ENCODE peak calls at places on chromosomes 16 and 17, in ten cellular contexts. V, Z, M, Y, S, K, C, T, X and I are unnamed samples. For H3K4me1 and H3K27me3, the result is how much of the 10 kb centered on the place peaks cover.

GRCh38 chr17:48610282-48611211 is at the start of gene HOXB7:
- DNase-seq in X (peak), M (peak), C (peak), Y (peak), S (peak), K (peak), Z (peak), T (peak), V (peak), I (no peak)

GRCh38 chr17:58333396-58334207 is 5.0 kb upstream of the TSPOAP1 start:
- DNase-seq in Y (peak), C (no peak), T (no peak), S (no peak), M (no peak), V (no peak), K (no peak), Z (no peak), X (no peak), I (no peak)

GRCh38 chr17:76204277-76204676 is 36.0 kb downstream of the RNF157 start:
- DNase-seq in C (no peak), X (no peak), V (no peak), Y (no peak), M (no peak), K (no peak), S (no peak), Z (no peak), T (no peak), I (no peak)

GRCh38 chr17:17502741-17503565 is 6.8 kb upstream of the RASD1 start:
- DNase-seq in C (no peak), M (no peak), Y (no peak), S (no peak), T (no peak), V (no peak), K (no peak), X (no peak), Z (peak), I (no peak)

GRCh38 chr16:2813661-2814288 is 3.3 kb upstream of the PRSS21 start:
- DNase-seq in M (peak), K (no peak), Y (no peak), V (no peak), X (no peak), Z (no peak), C (no peak), T (no peak), S (peak), I (no peak)

GRCh38 chr16:49200223-49200820 is 81.3 kb downstream of the CBLN1 start:
- DNase-seq in M (no peak), X (no peak), T (no peak), V (no peak), C (no peak), K (no peak), S (no peak), Z (no peak), Y (no peak), I (peak)

GRCh38 chr16:75420987-75421819 is 12.1 kb downstream of the CFDP1 start:
- DNase-seq in C (peak), M (peak), T (no peak), K (peak), Y (peak), V (peak), X (peak), Z (peak), S (peak), I (peak)

GRCh38 chr17:265726-266125 is 84.3 kb upstream of the DOC2B start:
- DNase-seq in S (peak), T (no peak), Z (peak), M (peak), K (peak), Y (no peak), X (no peak), C (no peak), V (no peak), I (no peak)

GRCh38 chr17:40309031-40309937 is at the start of gene RARA:
- DNase-seq in S (peak), X (peak), V (peak), Z (peak), C (peak), T (no peak), Y (peak), M (peak), K (peak), I (no peak)

GRCh38 chr17:73791644-73792043 is 147.4 kb upstream of the SDK2 start:
- DNase-seq in Y (no peak), K (no peak), C (no peak), X (no peak), S (no peak), T (no peak), Z (no peak), M (no peak), V (no peak), I (no peak)

GRCh38 chr16:30377812-30378235 is 3.2 kb downstream of the MYL11 start:
- DNase-seq in Y (peak), C (peak), Z (peak), M (peak), S (peak), X (peak), K (peak), V (no peak), T (peak), I (peak)

GRCh38 chr16:51556694-51557327 is 405.7 kb upstream of the SALL1 start:
- DNase-seq in K (no peak), Y (no peak), S (no peak), T (no peak), M (peak), C (no peak), V (no peak), X (peak), Z (peak), I (peak)

GRCh38 chr17:41462705-41463104 is 4.5 kb downstream of the KRT32 start:
- DNase-seq in S (no peak), Z (no peak), T (peak), Y (no peak), C (no peak), K (no peak), X (no peak), M (no peak), V (no peak), I (no peak)

GRCh38 chr16:62225675-62226074 is 189.4 kb upstream of the CDH8 start:
- DNase-seq in V (peak), Z (no peak), M (no peak), C (peak), Y (peak), S (peak), K (peak), X (peak), T (no peak), I (no peak)

GRCh38 chr16:27436921-27437650 is 35.1 kb downstream of the IL21R start:
- DNase-seq in X (no peak), C (no peak), Y (peak), Z (peak), V (no peak), K (peak), M (peak), T (no peak), S (peak), I (peak)

GRCh38 chr16:55577888-55578287 is 11.4 kb downstream of the CAPNS2 start:
- DNase-seq in T (no peak), Z (no peak), V (no peak), M (no peak), S (no peak), X (no peak), C (no peak), Y (no peak), K (no peak), I (no peak)

GRCh38 chr17:71234349-71234748 is 886.5 kb upstream of the SOX9 start:
- DNase-seq in X (no peak), M (no peak), V (no peak), K (no peak), C (no peak), Z (no peak), S (no peak), T (no peak), Y (no peak), I (no peak)

GRCh38 chr17:42782402-42783061 is 2.1 kb downstream of the WNK4 start:
- DNase-seq in K (no peak), V (no peak), Y (no peak), Z (peak), X (no peak), M (no peak), S (no peak), C (no peak), T (peak), I (no peak)

DNA sequence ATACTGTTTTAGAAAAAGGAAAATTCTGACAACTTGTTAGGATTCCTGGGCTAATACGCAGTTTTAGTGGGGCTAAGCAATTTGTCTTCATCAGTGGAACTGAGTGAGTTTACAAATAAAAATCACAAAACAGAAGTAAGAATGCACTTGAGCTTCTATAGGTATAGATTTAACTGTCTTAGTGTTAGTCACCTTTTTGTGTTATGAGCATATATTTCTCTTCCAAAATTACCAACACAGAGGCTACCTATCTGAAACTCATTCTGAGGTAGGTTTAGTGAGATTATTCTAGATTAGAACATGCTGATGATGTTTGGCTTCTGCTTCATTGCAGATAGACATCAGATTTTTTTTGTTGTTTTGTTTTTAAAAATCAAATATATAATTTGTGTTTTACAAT is 23.2 kb downstream of the METTL9 start:
- DNase-seq in K (no peak), S (no peak), Z (no peak), C (no peak), V (no peak), M (no peak), X (no peak), Y (no peak), T (no peak), I (no peak)
- H3K4me1 ChIP-seq in K (under half), S (under half), Z (under half), C (under half), V (under half), M (under half), X (under half), Y (under half), T (under half), I (under half)

GRCh38 chr17:45224671-45225050 is 3.0 kb downstream of the FMNL1 start:
- DNase-seq in V (no peak), M (no peak), T (no peak), S (no peak), X (no peak), K (no peak), Z (no peak), C (no peak), Y (no peak), I (no peak)
- TF ChIP-seq EP300 in V (no peak), M (no peak), T (no peak), S (no peak), X (no peak), K (no peak), Z (no peak), C (no peak), Y (no peak), I (no peak)

GRCh38 chr16:66485361-66485760 is 58.3 kb downstream of the BEAN1 start:
- DNase-seq in K (no peak), Z (peak), V (no peak), C (no peak), S (peak), X (no peak), T (no peak), Y (no peak), M (no peak), I (no peak)

GRCh38 chr16:66486199-66486772 is 59.2 kb downstream of the BEAN1 start:
- DNase-seq in C (no peak), X (no peak), Z (peak), V (no peak), T (no peak), M (peak), S (peak), K (peak), Y (no peak), I (no peak)

GRCh38 chr16:66487580-66488235 is 60.6 kb downstream of the BEAN1 start:
- DNase-seq in T (no peak), X (no peak), K (peak), M (peak), Z (peak), C (no peak), V (no peak), Y (no peak), S (peak), I (no peak)

GRCh38 chr16:66484453-66485213 is 57.5 kb downstream of the BEAN1 start:
- DNase-seq in C (no peak), T (no peak), S (peak), Z (peak), X (no peak), K (no peak), V (no peak), M (no peak), Y (no peak), I (no peak)

GRCh38 chr16:66486773-66487579 is 59.9 kb downstream of the BEAN1 start:
- DNase-seq in V (no peak), Z (peak), K (peak), T (peak), S (peak), C (no peak), Y (peak), X (no peak), M (peak), I (no peak)
- H3K27me3 ChIP-seq in V (under half), Z (under half), K (under half), T (under half), S (under half), C (under half), Y (under half), X (under half), M (under half), I (under half)

GRCh38 chr17:1379208-1379929 is 20.7 kb downstream of the YWHAE start:
- DNase-seq in X (no peak), V (no peak), Z (no peak), S (no peak), Y (no peak), C (no peak), M (no peak), K (no peak), T (no peak), I (no peak)

GRCh38 chr17:1379930-1380313 is 20.1 kb downstream of the YWHAE start:
- DNase-seq in Y (no peak), S (no peak), C (no peak), K (no peak), M (no peak), T (no peak), X (no peak), Z (no peak), V (no peak), I (no peak)

GRCh38 chr17:1376061-1376460 is 24.0 kb downstream of the YWHAE start:
- DNase-seq in V (no peak), T (no peak), Y (no peak), C (no peak), K (no peak), X (no peak), S (no peak), Z (no peak), M (no peak), I (no peak)

GRCh38 chr17:1375615-1376014 is 24.4 kb downstream of the YWHAE start:
- DNase-seq in T (no peak), M (no peak), S (no peak), V (no peak), Y (no peak), X (no peak), Z (no peak), C (no peak), K (no peak), I (no peak)

DNA sequence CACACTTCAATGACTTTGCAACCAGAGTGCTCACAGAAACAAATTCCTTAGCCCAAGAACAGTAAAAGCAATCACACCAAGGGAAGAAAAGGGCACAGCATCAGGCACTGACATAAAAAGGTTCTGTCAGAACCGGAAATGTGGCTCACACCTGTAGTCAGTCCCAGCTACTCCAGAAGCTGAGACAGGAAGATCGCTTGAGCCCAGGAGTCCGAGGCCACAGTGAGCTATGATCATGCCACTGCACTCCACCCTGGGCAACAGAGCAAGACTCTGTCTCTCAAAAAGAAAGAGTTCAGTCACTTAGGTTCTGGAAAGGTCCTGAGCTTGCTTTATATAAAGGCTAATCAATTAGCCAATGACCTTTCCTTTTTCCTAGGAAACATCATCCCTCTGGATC is 22.7 kb downstream of the YWHAE start:
- DNase-seq in C (no peak), T (no peak), K (no peak), Y (no peak), Z (no peak), V (no peak), X (no peak), M (no peak), S (no peak), I (no peak)
- H3K4me1 ChIP-seq in C (half or more), T (half or more), K (half or more), Y (under half), Z (under half), V (under half), X (half or more), M (half or more), S (half or more), I (half or more)

GRCh38 chr17:50866261-50866949 is at the start of gene TOB1:
- DNase-seq in S (peak), X (peak), M (peak), Y (peak), K (peak), C (peak), Z (peak), V (peak), T (peak), I (peak)
- TF ChIP-seq EP300 in S (no peak), X (no peak), M (peak), Y (no peak), K (no peak), C (peak), Z (peak), V (no peak), T (no peak), I (peak)